ENCODE peak calls at places on chromosomes 7 and 10, in five cellular contexts. Y, I, U, Z and W are unnamed samples.

GRCh38 chr7:114310344-114311118 is 104.1 kb upstream of the FOXP2 start:
- DNase-seq in Y (no peak), I (no peak), U (no peak), Z (no peak), W (no peak)

GRCh38 chr7:155669717-155670505 is 25.4 kb downstream of the RBM33 start:
- DNase-seq in Y (no peak), I (no peak), U (no peak), Z (no peak), W (no peak)

GRCh38 chr7:22338411-22338810 is 18.5 kb downstream of the RAPGEF5 start:
- DNase-seq in Y (no peak), I (no peak), U (no peak), Z (no peak), W (no peak)

GRCh38 chr7:904847-905246 is 28.5 kb downstream of the GET4 start:
- DNase-seq in Y (no peak), I (no peak), U (peak), Z (no peak), W (no peak)

GRCh38 chr10:113745374-113745773 is 6.1 kb upstream of the PLEKHS1 start:
- DNase-seq in Y (no peak), I (no peak), U (no peak), Z (no peak), W (no peak)

GRCh38 chr10:12417341-12417740 is 68.0 kb downstream of the CAMK1D start:
- DNase-seq in Y (no peak), I (no peak), U (no peak), Z (no peak), W (no peak)

GRCh38 chr10:116385994-116386809 is 41.4 kb upstream of the PNLIPRP3 start:
- DNase-seq in Y (no peak), I (no peak), U (peak), Z (no peak), W (no peak)

GRCh38 chr7:140719711-140720110 is 23.2 kb downstream of the NDUFB2 start:
- DNase-seq in Y (no peak), I (no peak), U (no peak), Z (no peak), W (no peak)

GRCh38 chr10:98664329-98665042 is 217.8 kb upstream of the HPS1 start:
- DNase-seq in Y (no peak), I (peak), U (peak), Z (peak), W (no peak)

GRCh38 chr7:30553141-30553540 is 41.5 kb upstream of the GARS1 start:
- DNase-seq in Y (no peak), I (no peak), U (no peak), Z (no peak), W (no peak)

GRCh38 chr10:22713853-22714523 is 390 bp downstream of the PIP4K2A start:
- DNase-seq in Y (no peak), I (no peak), U (no peak), Z (peak), W (peak)

GRCh38 chr10:29648114-29648982 is 13.6 kb upstream of the SVIL start:
- DNase-seq in Y (no peak), I (no peak), U (no peak), Z (peak), W (no peak)

GRCh38 chr7:84040365-84040764 is 154.2 kb downstream of the SEMA3A start:
- DNase-seq in Y (no peak), I (no peak), U (no peak), Z (no peak), W (no peak)

GRCh38 chr10:16965740-16966447 is 148.7 kb upstream of the RSU1 start:
- DNase-seq in Y (no peak), I (no peak), U (peak), Z (no peak), W (no peak)

GRCh38 chr7:77386165-77386824 is 29.9 kb downstream of the GSAP start:
- DNase-seq in Y (no peak), I (no peak), U (no peak), Z (no peak), W (no peak)

GRCh38 chr7:120700806-120701205 is 157.1 kb downstream of the TSPAN12 start:
- DNase-seq in Y (no peak), I (no peak), U (no peak), Z (no peak), W (no peak)

GRCh38 chr10:69089638-69090599 is 2.0 kb downstream of the SRGN start:
- DNase-seq in Y (no peak), I (no peak), U (peak), Z (peak), W (no peak)

GRCh38 chr7:40570218-40570617 is 435.4 kb downstream of the SUGCT start:
- DNase-seq in Y (no peak), I (no peak), U (no peak), Z (no peak), W (no peak)

GRCh38 chr10:29554660-29555059 is 80.1 kb downstream of the SVIL start:
- DNase-seq in Y (no peak), I (no peak), U (no peak), Z (no peak), W (no peak)

GRCh38 chr7:39734605-39735004 is 111.2 kb downstream of the RALA start:
- DNase-seq in Y (no peak), I (no peak), U (no peak), Z (no peak), W (no peak)

GRCh38 chr10:35995515-35995914 is 353.4 kb upstream of the FZD8 start:
- DNase-seq in Y (no peak), I (no peak), U (no peak), Z (no peak), W (no peak)

GRCh38 chr7:157133304-157133703 is 5.4 kb upstream of the UBE3C start:
- DNase-seq in Y (no peak), I (no peak), U (no peak), Z (no peak), W (no peak)

GRCh38 chr7:5554287-5554785 is 130.7 kb upstream of the TNRC18 start:
- DNase-seq in Y (no peak), I (no peak), U (no peak), Z (no peak), W (no peak)

GRCh38 chr10:103510046-103510685 is 16.7 kb downstream of the NEURL1 start:
- DNase-seq in Y (no peak), I (no peak), U (no peak), Z (no peak), W (no peak)

GRCh38 chr7:135743907-135744789 is 4.5 kb downstream of the FAM180A start:
- DNase-seq in Y (peak), I (no peak), U (no peak), Z (no peak), W (no peak)

GRCh38 chr7:151461096-151461941 is 21.4 kb upstream of the CRYGN start:
- DNase-seq in Y (no peak), I (no peak), U (no peak), Z (no peak), W (no peak)

GRCh38 chr10:43408331-43408709 is 666 bp downstream of the HNRNPF start:
- DNase-seq in Y (no peak), I (no peak), U (no peak), Z (peak), W (peak)

GRCh38 chr10:43044444-43045245 is 32.2 kb upstream of the RET start:
- DNase-seq in Y (no peak), I (no peak), U (no peak), Z (no peak), W (peak)

GRCh38 chr7:412313-412710 is 107.3 kb downstream of the PDGFA start:
- DNase-seq in Y (no peak), I (no peak), U (no peak), Z (no peak), W (peak)

GRCh38 chr7:55148571-55148970 is 129.8 kb downstream of the EGFR start:
- DNase-seq in Y (no peak), I (no peak), U (no peak), Z (no peak), W (no peak)

GRCh38 chr7:92075455-92076158 is 58.7 kb downstream of the CYP51A1 start:
- DNase-seq in Y (no peak), I (no peak), U (no peak), Z (no peak), W (no peak)

GRCh38 chr10:55668326-55668922 is 692.6 kb downstream of the ZWINT start:
- DNase-seq in Y (no peak), I (no peak), U (peak), Z (no peak), W (no peak)

GRCh38 chr7:30069096-30069867 is 41.1 kb downstream of the PLEKHA8 start:
- DNase-seq in Y (no peak), I (no peak), U (no peak), Z (no peak), W (no peak)

GRCh38 chr7:15317215-15317614 is 244.6 kb downstream of the AGMO start:
- DNase-seq in Y (no peak), I (no peak), U (no peak), Z (no peak), W (no peak)

GRCh38 chr10:71426058-71426605 is 29.4 kb downstream of the CDH23 start:
- DNase-seq in Y (no peak), I (no peak), U (no peak), Z (no peak), W (no peak)

GRCh38 chr10:11827006-11827405 is 3.9 kb downstream of the PROSER2 start:
- DNase-seq in Y (no peak), I (no peak), U (no peak), Z (no peak), W (no peak)

GRCh38 chr10:22720667-22721066 is 6.3 kb upstream of the PIP4K2A start:
- DNase-seq in Y (no peak), I (no peak), U (no peak), Z (no peak), W (no peak)

GRCh38 chr10:17730667-17731066 is 21.3 kb upstream of the TMEM236 start:
- DNase-seq in Y (no peak), I (no peak), U (no peak), Z (no peak), W (peak)